ENCODE peak calls at places on chromosomes 4 and X, in four cellular contexts. Y, M, G and P are unnamed samples.

GRCh38 chrX:37765507-37765906 is 14.4 kb upstream of the CYBB start:
- DNase-seq in Y (no peak), M (no peak), G (no peak), P (no peak)

GRCh38 chr4:73901031-73901430 is 31.8 kb downstream of the CXCL1 start:
- DNase-seq in Y (no peak), M (no peak), G (peak), P (no peak)

GRCh38 chr4:2935762-2936743 is 27.2 kb downstream of the NOP14 start:
- DNase-seq in Y (peak), M (peak), G (no peak), P (no peak)

GRCh38 chr4:185524888-185525863 is 10.1 kb downstream of the PDLIM3 start:
- DNase-seq in Y (no peak), M (no peak), G (no peak), P (no peak)

GRCh38 chrX:51837926-51838325 is 55.5 kb upstream of the MAGED1 start:
- DNase-seq in Y (no peak), M (no peak), G (peak), P (no peak)

GRCh38 chr4:29734785-29735184 is 985.4 kb upstream of the PCDH7 start:
- DNase-seq in Y (no peak), M (no peak), G (no peak), P (no peak)

GRCh38 chr4:96162631-96163030 is 322.7 kb downstream of the PDHA2 start:
- DNase-seq in Y (no peak), M (no peak), G (no peak), P (no peak)

GRCh38 chr4:105422207-105422920 is 51.5 kb downstream of the PPA2 start:
- DNase-seq in Y (no peak), M (no peak), G (no peak), P (no peak)

GRCh38 chr4:103774326-103774725 is 54.5 kb upstream of the TACR3 start:
- DNase-seq in Y (no peak), M (no peak), G (no peak), P (no peak)

GRCh38 chr4:66555301-66555700 is 885.0 kb upstream of the EPHA5 start:
- DNase-seq in Y (no peak), M (peak), G (no peak), P (no peak)

GRCh38 chrX:24982306-24982965 is 33.3 kb downstream of the ARX start:
- DNase-seq in Y (no peak), M (no peak), G (no peak), P (no peak)

GRCh38 chrX:1316527-1316926 is 20.1 kb upstream of the IL3RA start:
- DNase-seq in Y (no peak), M (no peak), G (no peak), P (no peak)

GRCh38 chr4:13399257-13399656 is 84.9 kb downstream of the RAB28 start:
- DNase-seq in Y (no peak), M (no peak), G (no peak), P (no peak)

GRCh38 chrX:84362184-84362838 is 139.9 kb downstream of the HDX start:
- DNase-seq in Y (no peak), M (no peak), G (no peak), P (no peak)

GRCh38 chr4:120554086-120554485 is 368.4 kb downstream of the PRDM5 start:
- DNase-seq in Y (no peak), M (no peak), G (no peak), P (no peak)

GRCh38 chr4:120830204-120830603 is 92.3 kb downstream of the PRDM5 start:
- DNase-seq in Y (no peak), M (no peak), G (no peak), P (no peak)

GRCh38 chr4:7588002-7588401 is 153.3 kb upstream of the PSAPL1 start:
- DNase-seq in Y (no peak), M (no peak), G (peak), P (no peak)

GRCh38 chr4:153294631-153295030 is 49.9 kb upstream of the MND1 start:
- DNase-seq in Y (no peak), M (peak), G (no peak), P (no peak)

GRCh38 chrX:8083276-8083675 is 87.8 kb downstream of the VCX2 start:
- DNase-seq in Y (no peak), M (no peak), G (no peak), P (no peak)

GRCh38 chr4:114921790-114922581 is 191.4 kb downstream of the NDST4 start:
- DNase-seq in Y (no peak), M (no peak), G (no peak), P (no peak)

GRCh38 chr4:129143359-129143758 is 47.4 kb downstream of the C4orf33 start:
- DNase-seq in Y (no peak), M (no peak), G (no peak), P (no peak)

GRCh38 chr4:185134176-185134869 is 8.7 kb upstream of the SLC25A4 start:
- DNase-seq in Y (no peak), M (peak), G (peak), P (no peak)

GRCh38 chrX:153708415-153708814 is 15.8 kb downstream of the BCAP31 start:
- DNase-seq in Y (no peak), M (peak), G (peak), P (peak)

GRCh38 chrX:21375795-21376069 is 1.5 kb downstream of the CNKSR2 start:
- DNase-seq in Y (no peak), M (no peak), G (no peak), P (no peak)